ENCODE peak calls at places on chromosomes 3 and 15, in eight cellular contexts. One of them, this sample, is unnamed.

GRCh38 chr3:129432671-129433070 is 4.2 kb upstream of the EFCAB12 start:
- DNase-seq in lower leg skin: no peak
- DNase-seq in tibial nerve: no peak
- DNase-seq in body of pancreas: no peak
- DNase-seq in transverse colon: no peak
- DNase-seq in vagina: no peak
- DNase-seq in heart left ventricle: no peak
- DNase-seq in breast epithelium: no peak
- DNase-seq in this sample: no peak

GRCh38 chr3:126111126-126111551 is 27.2 kb upstream of the SLC41A3 start:
- DNase-seq in lower leg skin: no peak
- DNase-seq in tibial nerve: no peak
- DNase-seq in body of pancreas: no peak
- DNase-seq in transverse colon: peak
- DNase-seq in vagina: peak
- DNase-seq in heart left ventricle: no peak
- DNase-seq in breast epithelium: no peak
- DNase-seq in this sample: no peak

GRCh38 chr15:54197995-54198394 is 219.8 kb downstream of the UNC13C start:
- DNase-seq in lower leg skin: no peak
- DNase-seq in tibial nerve: no peak
- DNase-seq in body of pancreas: no peak
- DNase-seq in transverse colon: no peak
- DNase-seq in vagina: no peak
- DNase-seq in heart left ventricle: no peak
- DNase-seq in breast epithelium: no peak
- DNase-seq in this sample: no peak

GRCh38 chr3:162170581-162170980 is 674.0 kb downstream of the OTOL1 start:
- DNase-seq in lower leg skin: no peak
- DNase-seq in tibial nerve: no peak
- DNase-seq in body of pancreas: no peak
- DNase-seq in transverse colon: no peak
- DNase-seq in vagina: no peak
- DNase-seq in heart left ventricle: no peak
- DNase-seq in breast epithelium: no peak
- DNase-seq in this sample: no peak

GRCh38 chr3:61250784-61251173 is 473 bp downstream of the FHIT start:
- DNase-seq in lower leg skin: peak
- DNase-seq in tibial nerve: peak
- DNase-seq in body of pancreas: peak
- DNase-seq in transverse colon: peak
- DNase-seq in vagina: no peak
- DNase-seq in heart left ventricle: no peak
- DNase-seq in breast epithelium: peak
- DNase-seq in this sample: peak

GRCh38 chr3:183650554-183650953 is 15.1 kb downstream of the KLHL24 start:
- DNase-seq in lower leg skin: no peak
- DNase-seq in tibial nerve: no peak
- DNase-seq in body of pancreas: no peak
- DNase-seq in transverse colon: no peak
- DNase-seq in vagina: no peak
- DNase-seq in heart left ventricle: no peak
- DNase-seq in breast epithelium: no peak
- DNase-seq in this sample: no peak

GRCh38 chr3:188497021-188497420 is 343.1 kb downstream of the LPP start:
- DNase-seq in lower leg skin: no peak
- DNase-seq in tibial nerve: no peak
- DNase-seq in body of pancreas: no peak
- DNase-seq in transverse colon: no peak
- DNase-seq in vagina: no peak
- DNase-seq in heart left ventricle: no peak
- DNase-seq in breast epithelium: no peak
- DNase-seq in this sample: no peak

GRCh38 chr3:7456376-7456775 is 595.5 kb downstream of the GRM7 start:
- DNase-seq in lower leg skin: no peak
- DNase-seq in tibial nerve: no peak
- DNase-seq in body of pancreas: no peak
- DNase-seq in transverse colon: no peak
- DNase-seq in vagina: no peak
- DNase-seq in heart left ventricle: no peak
- DNase-seq in breast epithelium: no peak
- DNase-seq in this sample: no peak

GRCh38 chr15:59991919-59992318 is 12.2 kb upstream of the FOXB1 start:
- DNase-seq in lower leg skin: no peak
- DNase-seq in tibial nerve: no peak
- DNase-seq in body of pancreas: no peak
- DNase-seq in transverse colon: no peak
- DNase-seq in vagina: no peak
- DNase-seq in heart left ventricle: no peak
- DNase-seq in breast epithelium: no peak
- DNase-seq in this sample: no peak

GRCh38 chr3:125261031-125261430 is 48.5 kb upstream of the SLC12A8 start:
- DNase-seq in lower leg skin: no peak
- DNase-seq in tibial nerve: no peak
- DNase-seq in body of pancreas: no peak
- DNase-seq in transverse colon: no peak
- DNase-seq in vagina: no peak
- DNase-seq in heart left ventricle: no peak
- DNase-seq in breast epithelium: no peak
- DNase-seq in this sample: no peak

GRCh38 chr15:71802770-71803169 is 7.6 kb upstream of the NR2E3 start:
- DNase-seq in lower leg skin: no peak
- DNase-seq in tibial nerve: no peak
- DNase-seq in body of pancreas: peak
- DNase-seq in transverse colon: no peak
- DNase-seq in vagina: no peak
- DNase-seq in heart left ventricle: no peak
- DNase-seq in breast epithelium: no peak
- DNase-seq in this sample: no peak

GRCh38 chr3:42581709-42582473 is at the start of gene SEC22C:
- DNase-seq in lower leg skin: peak
- DNase-seq in tibial nerve: peak
- DNase-seq in body of pancreas: peak
- DNase-seq in transverse colon: peak
- DNase-seq in vagina: peak
- DNase-seq in heart left ventricle: peak
- DNase-seq in breast epithelium: peak
- DNase-seq in this sample: peak
- TF ChIP-seq POLR2A in lower leg skin: peak
- TF ChIP-seq POLR2A in tibial nerve: peak
- TF ChIP-seq POLR2A in body of pancreas: peak
- TF ChIP-seq POLR2A in transverse colon: peak
- TF ChIP-seq POLR2A in vagina: peak
- TF ChIP-seq POLR2A in heart left ventricle: peak
- TF ChIP-seq POLR2A in breast epithelium: peak
- TF ChIP-seq POLR2A in this sample: peak

DNA sequence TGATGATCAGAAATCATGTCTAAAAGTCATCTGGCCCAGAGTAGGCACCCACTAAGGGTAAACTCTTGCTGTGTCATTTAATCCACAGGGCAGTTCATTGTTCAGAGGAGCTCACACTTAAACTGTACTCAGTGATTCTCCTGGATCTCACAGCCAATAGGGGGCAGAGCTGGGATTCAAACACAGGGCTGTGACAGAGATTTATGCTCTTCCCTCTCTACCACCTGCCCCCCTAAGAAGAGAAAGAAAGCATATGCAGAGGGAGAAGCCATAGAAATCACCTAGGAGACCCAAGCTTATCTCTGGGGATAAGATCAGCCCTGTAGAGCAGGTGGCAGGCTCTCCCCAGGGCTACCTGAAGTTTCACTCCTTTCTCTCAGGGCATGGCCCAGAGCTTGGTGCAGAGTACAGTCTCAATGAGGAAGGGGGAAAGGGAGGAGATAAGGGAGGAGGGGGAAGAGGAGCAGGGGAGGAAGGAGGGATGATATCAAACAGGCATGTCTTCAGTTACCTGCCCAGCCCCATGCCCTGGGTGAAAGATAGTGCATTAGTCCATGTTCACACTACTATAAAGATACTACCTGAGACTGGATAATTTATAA is 51.8 kb upstream of the ADPGK start:
- DNase-seq in lower leg skin: no peak
- DNase-seq in tibial nerve: no peak
- DNase-seq in body of pancreas: peak
- DNase-seq in transverse colon: peak
- DNase-seq in vagina: no peak
- DNase-seq in heart left ventricle: no peak
- DNase-seq in breast epithelium: no peak
- DNase-seq in this sample: no peak
- TF ChIP-seq CTCF in lower leg skin: no peak
- TF ChIP-seq CTCF in tibial nerve: no peak
- TF ChIP-seq CTCF in body of pancreas: peak
- TF ChIP-seq CTCF in transverse colon: peak
- TF ChIP-seq CTCF in vagina: no peak
- TF ChIP-seq CTCF in heart left ventricle: no peak
- TF ChIP-seq CTCF in breast epithelium: no peak
- TF ChIP-seq CTCF in this sample: peak

DNA sequence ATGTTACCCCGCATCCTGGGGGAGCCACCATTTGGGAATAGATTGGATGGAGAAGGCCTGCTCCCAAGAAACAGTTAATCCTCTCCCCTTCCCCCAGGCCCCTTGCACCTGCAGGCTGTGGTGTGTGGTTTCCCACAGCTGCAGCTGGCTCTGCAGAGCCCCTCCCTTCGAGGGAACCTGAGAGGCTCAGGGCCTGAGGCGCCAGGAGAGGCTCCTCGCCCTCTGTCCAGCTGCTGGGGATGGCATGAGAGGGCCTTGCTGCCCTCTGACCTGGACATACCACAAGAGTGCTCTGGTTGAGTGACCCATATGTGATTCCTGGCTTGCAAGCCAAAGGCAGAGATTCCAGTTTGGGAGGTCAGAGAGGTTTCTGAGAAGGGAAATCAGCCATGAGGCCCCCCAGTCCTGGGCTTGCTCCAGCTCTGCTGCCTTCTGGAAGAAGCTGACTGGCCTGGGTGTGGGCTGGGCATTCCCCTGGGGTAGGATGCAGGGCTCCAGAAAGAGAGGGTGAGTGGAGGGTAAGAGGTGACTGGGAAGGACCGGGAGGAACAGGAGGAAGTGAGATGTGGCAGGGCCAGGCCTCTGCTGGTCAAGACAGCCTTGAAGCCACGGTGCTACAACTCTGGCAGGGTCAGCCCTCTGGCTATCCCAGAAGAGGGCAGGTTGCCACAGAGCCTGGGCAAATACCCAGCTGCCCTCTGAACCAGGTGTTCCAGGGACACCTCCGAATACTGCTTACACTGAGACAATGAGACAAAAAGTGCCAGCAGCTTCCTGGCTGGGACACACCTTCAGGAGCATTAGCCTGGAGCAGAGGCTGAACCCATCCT is 16.0 kb upstream of the SRP14 start:
- DNase-seq in lower leg skin: no peak
- DNase-seq in tibial nerve: no peak
- DNase-seq in body of pancreas: peak
- DNase-seq in transverse colon: peak
- DNase-seq in vagina: no peak
- DNase-seq in heart left ventricle: no peak
- DNase-seq in breast epithelium: no peak
- DNase-seq in this sample: peak
- H3K4me3 ChIP-seq in lower leg skin: no peak
- H3K4me3 ChIP-seq in tibial nerve: no peak
- H3K4me3 ChIP-seq in body of pancreas: no peak
- H3K4me3 ChIP-seq in transverse colon: no peak
- H3K4me3 ChIP-seq in vagina: no peak
- H3K4me3 ChIP-seq in heart left ventricle: no peak
- H3K4me3 ChIP-seq in breast epithelium: no peak
- H3K4me3 ChIP-seq in this sample: no peak

GRCh38 chr3:47412453-47412756 is 31.6 kb downstream of the PTPN23 start:
- DNase-seq in lower leg skin: no peak
- DNase-seq in tibial nerve: no peak
- DNase-seq in body of pancreas: no peak
- DNase-seq in transverse colon: no peak
- DNase-seq in vagina: no peak
- DNase-seq in heart left ventricle: no peak
- DNase-seq in breast epithelium: no peak
- DNase-seq in this sample: no peak

GRCh38 chr3:47413751-47414150 is 32.9 kb downstream of the PTPN23 start:
- DNase-seq in lower leg skin: no peak
- DNase-seq in tibial nerve: no peak
- DNase-seq in body of pancreas: no peak
- DNase-seq in transverse colon: no peak
- DNase-seq in vagina: no peak
- DNase-seq in heart left ventricle: no peak
- DNase-seq in breast epithelium: no peak
- DNase-seq in this sample: no peak

GRCh38 chr3:47411696-47412452 is 31.1 kb downstream of the PTPN23 start:
- DNase-seq in lower leg skin: no peak
- DNase-seq in tibial nerve: no peak
- DNase-seq in body of pancreas: no peak
- DNase-seq in transverse colon: no peak
- DNase-seq in vagina: no peak
- DNase-seq in heart left ventricle: no peak
- DNase-seq in breast epithelium: no peak
- DNase-seq in this sample: no peak

GRCh38 chr3:47414161-47414564 is 33.3 kb downstream of the PTPN23 start:
- DNase-seq in lower leg skin: no peak
- DNase-seq in tibial nerve: no peak
- DNase-seq in body of pancreas: no peak
- DNase-seq in transverse colon: no peak
- DNase-seq in vagina: no peak
- DNase-seq in heart left ventricle: no peak
- DNase-seq in breast epithelium: no peak
- DNase-seq in this sample: peak

DNA sequence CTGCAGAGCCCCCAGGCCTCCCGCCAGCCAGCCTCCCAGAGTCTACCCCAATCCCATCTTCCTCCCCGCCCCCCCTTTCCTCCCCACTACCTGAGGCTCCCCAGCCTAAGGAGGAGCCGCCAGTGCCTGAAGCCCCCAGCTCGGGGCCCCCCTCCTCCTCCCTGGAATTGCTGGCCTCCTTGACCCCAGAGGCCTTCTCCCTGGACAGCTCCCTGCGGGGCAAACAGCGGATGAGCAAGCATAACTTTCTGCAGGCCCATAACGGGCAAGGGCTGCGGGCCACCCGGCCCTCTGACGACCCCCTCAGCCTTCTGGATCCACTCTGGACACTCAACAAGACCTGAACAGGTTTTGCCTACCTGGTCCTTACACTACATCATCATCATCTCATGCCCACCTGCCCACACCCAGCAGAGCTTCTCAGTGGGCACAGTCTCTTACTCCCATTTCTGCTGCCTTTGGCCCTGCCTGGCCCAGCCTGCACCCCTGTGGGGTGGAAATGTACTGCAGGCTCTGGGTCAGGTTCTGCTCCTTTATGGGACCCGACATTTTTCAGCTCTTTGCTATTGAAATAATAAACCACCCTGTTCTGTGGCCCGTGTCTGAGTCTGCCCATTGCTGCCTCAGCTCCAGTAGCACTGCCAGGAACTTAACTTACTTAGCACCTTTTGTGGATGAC is 32.2 kb downstream of the PTPN23 start:
- DNase-seq in lower leg skin: no peak
- DNase-seq in tibial nerve: no peak
- DNase-seq in body of pancreas: no peak
- DNase-seq in transverse colon: no peak
- DNase-seq in vagina: no peak
- DNase-seq in heart left ventricle: no peak
- DNase-seq in breast epithelium: no peak
- DNase-seq in this sample: peak
- TF ChIP-seq POLR2A in lower leg skin: no peak
- TF ChIP-seq POLR2A in tibial nerve: no peak
- TF ChIP-seq POLR2A in body of pancreas: no peak
- TF ChIP-seq POLR2A in transverse colon: no peak
- TF ChIP-seq POLR2A in vagina: no peak
- TF ChIP-seq POLR2A in heart left ventricle: no peak
- TF ChIP-seq POLR2A in breast epithelium: no peak
- TF ChIP-seq POLR2A in this sample: no peak